ENCODE peak calls at places on chromosomes 12 and 14, in five cellular contexts. B is kidney, S is IMR-90, C is GM23248, Z is uterus. I is an unnamed sample. For H3K4me1, the result is how much of the 10 kb centered on the place peaks cover.

GRCh38 chr14:55799523-55800095 is 219.6 kb downstream of the KTN1 start:
- DNase-seq in B (no peak), S (no peak), C (no peak), Z (no peak), I (no peak)

GRCh38 chr14:54760866-54761265 is 141.8 kb downstream of the GCH1 start:
- DNase-seq in B (no peak), S (no peak), C (no peak), Z (no peak), I (no peak)

GRCh38 chr12:82862069-82862841 is 175.5 kb downstream of the TMTC2 start:
- DNase-seq in B (no peak), S (peak), C (peak), Z (no peak), I (no peak)

GRCh38 chr14:92728781-92729364 is 19.6 kb downstream of the LGMN start:
- DNase-seq in B (no peak), S (peak), C (no peak), Z (no peak), I (no peak)

GRCh38 chr14:24710403-24711063 is 76.5 kb upstream of the GZMB start:
- DNase-seq in B (no peak), S (peak), C (peak), Z (peak), I (peak)

GRCh38 chr12:113831016-113831415 is 135.1 kb downstream of the RBM19 start:
- DNase-seq in B (no peak), S (peak), C (no peak), Z (no peak), I (peak)

GRCh38 chr14:53620325-53620716 is 336.3 kb downstream of the BMP4 start:
- DNase-seq in B (no peak), S (peak), C (peak), Z (no peak), I (no peak)

GRCh38 chr12:57454566-57455373 is at the start of gene INHBE:
- DNase-seq in B (no peak), S (peak), C (peak), Z (no peak), I (peak)

GRCh38 chr12:98403936-98404335 is 111.5 kb upstream of the TMPO start:
- DNase-seq in B (no peak), S (no peak), C (no peak), Z (no peak), I (no peak)

GRCh38 chr12:94615284-94616216 is 34.8 kb downstream of the TMCC3 start:
- DNase-seq in B (no peak), S (peak), C (peak), Z (peak), I (no peak)

GRCh38 chr14:92539875-92540274 is 26.3 kb downstream of the RIN3 start:
- DNase-seq in B (no peak), S (peak), C (no peak), Z (no peak), I (no peak)

GRCh38 chr12:104930388-104931326 is 27.4 kb downstream of the SLC41A2 start:
- DNase-seq in B (no peak), S (peak), C (peak), Z (no peak), I (no peak)

GRCh38 chr14:54364555-54365415 is 32.0 kb upstream of the CDKN3 start:
- DNase-seq in B (no peak), S (peak), C (peak), Z (peak), I (no peak)

GRCh38 chr14:98952595-98953325 is 319.2 kb downstream of the BCL11B start:
- DNase-seq in B (no peak), S (no peak), C (peak), Z (no peak), I (peak)

GRCh38 chr14:101018561-101019290 is 115.2 kb upstream of the RTL1 start:
- DNase-seq in B (peak), S (no peak), C (no peak), Z (no peak), I (peak)

GRCh38 chr14:80787876-80788275 is 153.7 kb downstream of the CEP128 start:
- DNase-seq in B (no peak), S (no peak), C (peak), Z (no peak), I (no peak)

GRCh38 chr12:117030187-117030896 is 68.9 kb downstream of the TESC start:
- DNase-seq in B (peak), S (no peak), C (no peak), Z (peak), I (no peak)

GRCh38 chr12:65830305-65830704 is 6.0 kb downstream of the HMGA2 start:
- DNase-seq in B (no peak), S (peak), C (no peak), Z (no peak), I (peak)

GRCh38 chr12:41636658-41637057 is 448.5 kb downstream of the PDZRN4 start:
- DNase-seq in B (no peak), S (no peak), C (no peak), Z (no peak), I (no peak)

GRCh38 chr12:104958946-104959841 is 1.1 kb upstream of the SLC41A2 start:
- DNase-seq in B (no peak), S (peak), C (peak), Z (no peak), I (peak)

GRCh38 chr12:45291518-45291917 is 75.6 kb downstream of the ANO6 start:
- DNase-seq in B (no peak), S (no peak), C (no peak), Z (no peak), I (no peak)

GRCh38 chr12:66684222-66684621 is 5.3 kb upstream of the GRIP1 start:
- DNase-seq in B (no peak), S (no peak), C (no peak), Z (no peak), I (no peak)

GRCh38 chr14:92632546-92633273 is 115.7 kb downstream of the LGMN start:
- DNase-seq in B (peak), S (no peak), C (no peak), Z (no peak), I (no peak)

GRCh38 chr14:93976477-93977057 is at the start of gene ASB2:
- DNase-seq in B (no peak), S (peak), C (no peak), Z (peak), I (peak)

GRCh38 chr12:111405856-111406473 is at the start of gene SH2B3:
- DNase-seq in B (no peak), S (peak), C (peak), Z (peak), I (peak)

GRCh38 chr12:107399061-107399460 is 286.5 kb upstream of the PWP1 start:
- DNase-seq in B (no peak), S (peak), C (peak), Z (no peak), I (no peak)

GRCh38 chr12:6033546-6033945 is 88.5 kb upstream of the ANO2 start:
- DNase-seq in B (peak), S (no peak), C (no peak), Z (no peak), I (peak)

GRCh38 chr12:7067096-7067495 is 6.6 kb downstream of the C1S start:
- DNase-seq in B (no peak), S (no peak), C (no peak), Z (no peak), I (no peak)

GRCh38 chr14:31166271-31166561 is 41.4 kb downstream of the HECTD1 start:
- DNase-seq in B (no peak), S (no peak), C (peak), Z (no peak), I (no peak)

GRCh38 chr12:66804555-66804954 is 125.7 kb upstream of the GRIP1 start:
- DNase-seq in B (no peak), S (no peak), C (no peak), Z (no peak), I (no peak)

GRCh38 chr12:12449533-12450025 is 92.7 kb downstream of the BORCS5 start:
- DNase-seq in B (no peak), S (peak), C (no peak), Z (no peak), I (no peak)

GRCh38 chr12:22333751-22334695 is 484 bp downstream of the ST8SIA1 start:
- DNase-seq in B (peak), S (no peak), C (no peak), Z (peak), I (peak)

GRCh38 chr12:18559242-18559641 is 178.6 kb downstream of the PLCZ1 start:
- DNase-seq in B (no peak), S (no peak), C (no peak), Z (no peak), I (no peak)

GRCh38 chr14:68598621-68599447 is 194.0 kb downstream of the ZFP36L1 start:
- DNase-seq in B (no peak), S (peak), C (peak), Z (peak), I (peak)

GRCh38 chr12:103905730-103906349 is 24.4 kb upstream of the HSP90B1 start:
- DNase-seq in B (no peak), S (no peak), C (no peak), Z (no peak), I (no peak)

GRCh38 chr12:103620395-103620794 is 33.3 kb downstream of the STAB2 start:
- DNase-seq in B (no peak), S (no peak), C (no peak), Z (no peak), I (no peak)

GRCh38 chr14:55938249-55938791 is 179.9 kb upstream of the PELI2 start:
- DNase-seq in B (peak), S (peak), C (peak), Z (no peak), I (peak)

GRCh38 chr12:90085491-90086274 is 377.0 kb upstream of the ATP2B1 start:
- DNase-seq in B (no peak), S (peak), C (peak), Z (no peak), I (peak)

GRCh38 chr14:85050180-85050579 is 479.8 kb upstream of the FLRT2 start:
- DNase-seq in B (no peak), S (no peak), C (no peak), Z (no peak), I (no peak)

GRCh38 chr14:61941421-61941805 is 179.2 kb downstream of the SNAPC1 start:
- DNase-seq in B (no peak), S (no peak), C (no peak), Z (no peak), I (no peak)

DNA sequence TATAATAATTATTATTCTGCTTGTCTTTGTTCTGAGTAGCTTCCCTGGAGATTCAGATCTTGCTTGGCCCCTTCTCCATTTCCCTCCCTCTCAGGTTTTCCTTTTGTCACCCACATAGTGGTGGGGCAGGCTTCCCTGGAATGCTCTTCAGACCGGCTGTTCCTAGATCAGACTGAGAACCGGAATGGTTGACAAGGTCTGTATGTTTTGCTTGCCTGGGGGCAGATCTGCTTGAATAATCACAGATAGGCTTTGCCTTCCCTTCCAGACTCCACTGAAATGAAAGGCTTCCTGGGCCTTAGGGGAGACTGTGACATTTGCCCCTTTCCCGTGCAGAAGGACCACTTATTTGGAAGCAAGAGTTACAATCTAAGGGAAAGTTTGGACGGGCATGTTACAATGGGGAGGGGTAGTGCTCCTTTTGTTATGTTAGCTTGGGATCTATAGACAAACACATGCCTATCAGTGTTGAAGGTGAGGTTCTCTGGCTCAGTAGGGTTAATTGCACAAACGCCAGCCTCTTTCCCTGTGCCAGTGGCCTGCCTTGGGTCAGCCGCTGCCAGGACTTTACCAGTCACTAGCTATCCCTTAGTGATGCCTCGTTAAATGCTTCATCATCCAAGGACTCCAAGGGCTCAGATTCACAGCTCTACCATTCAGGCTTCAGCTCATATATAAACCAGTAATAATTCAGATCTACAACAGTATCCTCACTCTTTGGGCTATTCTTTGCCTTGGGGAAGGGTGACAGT is 178.6 kb downstream of the SNAPC1 start:
- DNase-seq in B (no peak), S (no peak), C (no peak), Z (no peak), I (peak)
- H3K4me1 ChIP-seq in B (under half), S (under half), C (under half), Z (under half), I (under half)

GRCh38 chr12:29264424-29264823 is 115.3 kb downstream of the FAR2 start:
- DNase-seq in B (no peak), S (no peak), C (no peak), Z (no peak), I (no peak)
- H3K4me1 ChIP-seq in B (under half), S (under half), C (under half), Z (under half), I (under half)

DNA sequence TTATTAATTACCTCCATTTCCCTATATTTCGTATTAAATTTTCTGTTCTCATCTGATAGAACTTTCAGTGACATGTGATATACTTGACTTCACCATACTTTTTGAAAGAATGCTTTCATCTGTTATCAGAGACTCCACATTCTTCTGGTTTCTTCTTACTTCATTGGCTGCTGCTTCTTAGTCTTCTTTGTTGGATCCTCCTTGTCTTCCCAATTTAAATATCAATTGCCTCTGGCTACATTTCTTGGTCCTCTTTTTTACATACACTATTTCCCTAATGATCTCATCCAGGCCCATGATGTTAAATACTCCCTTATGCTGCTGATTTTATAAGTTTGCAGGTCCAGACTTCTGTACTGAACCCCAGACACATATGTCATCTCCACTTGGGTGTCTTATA is 22.0 kb downstream of the OR5AU1 start:
- DNase-seq in B (no peak), S (no peak), C (no peak), Z (no peak), I (no peak)
- H3K4me1 ChIP-seq in B (under half), S (under half), C (under half), Z (under half), I (under half)

DNA sequence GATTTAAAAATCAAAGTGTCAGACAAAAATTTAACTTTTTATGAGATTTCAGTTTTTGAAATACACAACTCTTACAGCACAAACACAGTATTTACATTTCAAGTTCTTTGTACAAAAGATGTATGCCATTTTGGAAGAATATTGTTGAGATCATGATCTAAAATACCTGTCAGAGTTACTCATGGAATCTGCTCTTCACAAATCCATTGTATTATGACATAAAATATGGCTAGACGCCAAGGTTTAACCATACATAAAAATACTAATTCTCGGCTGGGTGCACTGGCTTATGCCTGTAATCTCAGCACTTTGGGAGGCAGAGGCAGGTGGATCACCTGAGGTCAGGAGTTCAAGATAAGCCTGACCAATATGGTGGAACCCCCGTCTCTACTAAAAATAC is 6.2 kb upstream of the SYCP3 start:
- DNase-seq in B (no peak), S (no peak), C (no peak), Z (no peak), I (no peak)
- H3K4me1 ChIP-seq in B (under half), S (under half), C (under half), Z (under half), I (under half)

GRCh38 chr12:109477185-109477962 is at the start of the genes KCTD10 and UBE3B:
- DNase-seq in B (peak), S (peak), C (peak), Z (peak), I (peak)
- H3K4me1 ChIP-seq in B (under half), S (under half), C (under half), Z (under half), I (under half)

GRCh38 chr14:50820786-50821185 is 10.2 kb downstream of the NIN start:
- DNase-seq in B (no peak), S (no peak), C (no peak), Z (no peak), I (no peak)
- H3K4me1 ChIP-seq in B (under half), S (under half), C (under half), Z (under half), I (under half)

DNA sequence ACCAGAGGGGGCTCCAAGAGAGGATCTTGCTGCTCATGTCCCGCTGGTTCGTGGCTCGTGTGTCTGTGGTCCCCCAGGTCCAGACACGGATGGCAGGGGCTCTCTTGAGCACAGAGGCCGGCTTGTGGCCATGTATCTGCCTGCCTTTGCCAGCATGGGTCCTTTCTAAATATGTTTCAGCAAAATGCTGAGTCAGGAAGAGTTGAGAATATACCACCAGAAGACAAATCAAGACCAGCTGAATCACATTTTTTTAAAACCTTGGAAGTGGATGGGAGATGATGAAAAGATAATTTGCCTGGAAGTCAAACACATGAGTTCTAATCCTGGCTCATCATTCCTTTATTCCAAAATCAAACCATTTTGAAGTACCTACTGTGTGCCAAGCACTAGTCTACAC is 58.0 kb downstream of the NUAK1 start:
- DNase-seq in B (no peak), S (no peak), C (peak), Z (no peak), I (no peak)
- H3K4me1 ChIP-seq in B (under half), S (under half), C (half or more), Z (under half), I (half or more)

DNA sequence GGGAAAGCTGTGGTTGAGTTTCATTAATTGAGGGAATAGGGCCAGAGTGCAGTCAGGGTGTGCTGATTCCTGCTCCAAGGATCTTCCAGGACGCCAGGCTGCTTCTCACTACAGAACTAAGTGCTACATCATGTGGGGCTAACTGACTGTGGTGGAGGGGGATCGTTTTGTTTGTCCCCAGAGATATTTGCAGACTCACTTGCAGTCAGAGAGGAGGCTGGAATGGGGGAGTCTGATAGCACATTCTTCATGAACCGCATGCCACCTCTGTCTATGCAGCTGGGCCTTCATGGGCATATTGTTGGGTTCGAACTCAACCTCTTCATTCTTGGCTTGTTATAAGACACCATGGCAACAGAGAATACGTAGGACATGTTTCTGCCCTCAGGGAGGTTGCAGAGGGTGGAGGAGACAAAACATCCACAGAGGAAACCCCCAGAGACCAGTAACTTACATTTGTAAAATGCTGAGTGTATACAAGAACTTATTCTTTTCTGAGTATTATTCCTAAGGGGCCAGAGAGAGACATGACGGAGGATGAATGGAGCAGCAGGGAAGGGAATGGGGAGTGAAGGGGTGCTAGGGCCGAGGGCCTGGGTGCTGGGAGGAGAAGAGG is 13.0 kb downstream of the KRT7 start:
- DNase-seq in B (no peak), S (no peak), C (no peak), Z (no peak), I (peak)
- H3K4me1 ChIP-seq in B (under half), S (under half), C (under half), Z (under half), I (under half)

GRCh38 chr14:61126083-61126962 is 145.3 kb downstream of the SLC38A6 start:
- DNase-seq in B (no peak), S (no peak), C (no peak), Z (peak), I (no peak)
- H3K4me1 ChIP-seq in B (under half), S (under half), C (under half), Z (under half), I (under half)

I was measured in osteoblast.